ENCODE peak calls at places on chromosome 3, in four cellular contexts. Z, I, H and U are unnamed samples.
A peak's percentile ranks its signal among the peaks of the same experiment; 100 is the strongest.

GRCh38 chr3:99128740-99129505 is 227.4 kb upstream of the DCBLD2 start:
- DNase-seq in Z (no peak), I (no peak), H (no peak), U (no peak)

GRCh38 chr3:104102386-104102785 is 1264.3 kb upstream of the ALCAM start:
- DNase-seq in Z (no peak), I (no peak), H (peak; percentile 1), U (no peak)

GRCh38 chr3:135918600-135918999 is 46.9 kb upstream of the PPP2R3A start:
- DNase-seq in Z (no peak), I (peak; percentile 30), H (peak; percentile 4), U (no peak)

GRCh38 chr3:24533557-24534193 is 39.0 kb upstream of the THRB start:
- DNase-seq in Z (no peak), I (no peak), H (no peak), U (no peak)

GRCh38 chr3:120311863-120312794 is 27.1 kb upstream of the GPR156 start:
- DNase-seq in Z (no peak), I (no peak), H (no peak), U (no peak)

GRCh38 chr3:152200476-152201422 is 68.0 kb upstream of the MBNL1 start:
- DNase-seq in Z (no peak), I (no peak), H (peak; percentile 44), U (no peak)

GRCh38 chr3:72494076-72495000 is 353.9 kb downstream of the SHQ1 start:
- DNase-seq in Z (no peak), I (no peak), H (no peak), U (no peak)

GRCh38 chr3:183114779-183115178 is 15.5 kb upstream of the MCCC1 start:
- DNase-seq in Z (peak; percentile 50), I (peak; percentile 27), H (no peak), U (peak; percentile 44)

GRCh38 chr3:71466483-71466882 is 117.0 kb downstream of the FOXP1 start:
- DNase-seq in Z (no peak), I (no peak), H (peak; percentile 74), U (no peak)

GRCh38 chr3:42660131-42660715 is 6.7 kb downstream of the ZBTB47 start:
- DNase-seq in Z (no peak), I (no peak), H (no peak), U (no peak)

GRCh38 chr3:13040381-13041074 is 32.7 kb downstream of the IQSEC1 start:
- DNase-seq in Z (no peak), I (peak; percentile 70), H (peak; percentile 63), U (no peak)

GRCh38 chr3:88628901-88629300 is 478.5 kb upstream of the EPHA3 start:
- DNase-seq in Z (no peak), I (no peak), H (no peak), U (no peak)

GRCh38 chr3:21256932-21257331 is 494.1 kb downstream of the ZNF385D start:
- DNase-seq in Z (no peak), I (peak; percentile 63), H (no peak), U (no peak)

GRCh38 chr3:82100378-82100777 is 338.9 kb upstream of the GBE1 start:
- DNase-seq in Z (no peak), I (no peak), H (no peak), U (no peak)

GRCh38 chr3:129003578-129004112 is 2.5 kb downstream of the EFCC1 start:
- DNase-seq in Z (peak; percentile 54), I (peak; percentile 80), H (no peak), U (no peak)
- TF ChIP-seq TEAD4 in Z (no peak), I (no peak), H (no peak), U (no peak)

DNA sequence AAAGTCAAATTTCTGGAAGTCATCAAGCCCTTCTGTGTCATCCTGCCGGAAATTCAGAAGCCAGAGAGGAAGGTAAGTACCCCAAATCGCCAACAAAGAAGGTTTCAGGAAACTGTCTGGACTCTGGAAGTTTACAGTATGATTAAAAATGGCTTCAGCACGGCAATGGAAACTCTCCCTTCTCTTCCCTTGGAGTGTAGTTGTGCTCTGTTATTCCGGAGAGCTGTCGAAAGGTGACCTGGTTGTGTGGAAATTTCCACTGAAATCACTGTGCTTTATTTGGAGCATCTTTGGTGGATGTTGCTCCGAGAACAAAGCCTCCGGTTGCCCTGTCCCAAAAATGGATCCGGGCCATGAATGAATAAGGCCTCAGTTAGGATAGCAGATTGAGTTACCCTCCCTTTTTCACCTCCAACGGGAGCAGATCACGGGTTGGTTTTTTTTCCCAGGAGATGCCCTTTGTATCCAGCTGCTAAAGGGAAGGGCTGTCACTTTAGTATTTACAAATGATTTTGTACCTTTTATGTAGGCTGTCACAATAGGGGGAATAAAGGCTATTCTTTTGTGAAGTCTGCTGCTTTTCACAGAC is 688 bp downstream of the SEC61A1 start:
- DNase-seq in Z (no peak), I (no peak), H (no peak), U (no peak)
- TF ChIP-seq TEAD4 in Z (no peak), I (no peak), H (no peak), U (no peak)

GRCh38 chr3:155211940-155212339 is 81.5 kb downstream of the STRIT1 start:
- DNase-seq in Z (no peak), I (no peak), H (no peak), U (no peak)

GRCh38 chr3:155218470-155218869 is 75.0 kb downstream of the STRIT1 start:
- DNase-seq in Z (no peak), I (no peak), H (no peak), U (no peak)

GRCh38 chr3:155219106-155219505 is 74.4 kb downstream of the STRIT1 start:
- DNase-seq in Z (no peak), I (no peak), H (no peak), U (no peak)

GRCh38 chr3:155217591-155217990 is 75.9 kb downstream of the STRIT1 start:
- DNase-seq in Z (no peak), I (no peak), H (no peak), U (no peak)
- TF ChIP-seq TEAD4 in Z (no peak), I (no peak), H (no peak), U (no peak)

GRCh38 chr3:179671709-179672337 is 19.0 kb downstream of the USP13 start:
- DNase-seq in Z (no peak), I (no peak), H (no peak), U (no peak)
- TF ChIP-seq TEAD4 in Z (no peak), I (no peak), H (no peak), U (no peak)

GRCh38 chr3:184171562-184171961 is 3.1 kb upstream of the AP2M1 start:
- DNase-seq in Z (no peak), I (no peak), H (peak; percentile 83), U (no peak)
- TF ChIP-seq TEAD4 in Z (no peak), I (no peak), H (no peak), U (no peak)

DNA sequence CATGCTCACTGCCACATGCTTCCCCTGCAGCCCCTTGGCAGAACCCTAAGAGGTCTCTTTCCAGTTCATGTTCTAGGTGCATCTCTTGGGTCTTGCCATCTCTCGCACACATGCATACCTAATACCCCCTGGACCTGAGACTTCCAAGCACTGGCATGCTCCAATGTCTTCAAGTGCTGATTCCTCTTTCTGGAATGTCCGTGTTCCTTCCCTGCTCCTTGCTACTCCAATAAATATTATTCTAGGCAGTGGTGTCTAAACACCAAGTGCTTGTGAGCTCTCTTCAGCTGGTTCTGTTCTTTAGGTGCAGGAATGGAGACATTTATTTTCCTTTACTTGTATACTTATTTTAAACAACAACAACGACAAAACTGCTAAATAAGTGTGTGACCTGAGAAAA is 370.1 kb downstream of the LPP start:
- DNase-seq in Z (no peak), I (no peak), H (no peak), U (no peak)
- TF ChIP-seq TEAD4 in Z (no peak), I (no peak), H (no peak), U (no peak)